ENCODE peak calls at places on chromosomes 12 and 14, in four cellular contexts. T is activated naive CD8-positive, alpha-beta T cell treated with anti-CD3 and anti-CD28 coated beads, Interleukin-2, amount 50 U/mL, for 16 hours; Q is NAMALWA; J is retina. P is an unnamed sample.

GRCh38 chr12:95998611-95999300 is 2.6 kb upstream of the HAL start:
- DNase-seq in T (no peak), J (peak), Q (peak), P (peak)

GRCh38 chr12:2775431-2775830 is 19.3 kb upstream of the FKBP4 start:
- DNase-seq in Q (no peak), J (no peak), T (no peak), P (no peak)

GRCh38 chr14:24098927-24099813 is 5.1 kb downstream of the PCK2 start:
- DNase-seq in Q (no peak), T (no peak), J (no peak), P (no peak)

GRCh38 chr14:68468437-68469207 is 324.2 kb downstream of the ZFP36L1 start:
- DNase-seq in T (no peak), J (no peak), Q (no peak), P (no peak)

GRCh38 chr12:108629824-108630476 is 3.7 kb downstream of the SELPLG start:
- DNase-seq in J (peak), Q (no peak), T (no peak), P (peak)

GRCh38 chr12:21528953-21529352 is 2.9 kb downstream of the SPX start:
- DNase-seq in Q (no peak), J (no peak), T (no peak), P (no peak)

GRCh38 chr12:47097276-47097896 is 17.6 kb upstream of the AMIGO2 start:
- DNase-seq in T (no peak), J (no peak), Q (no peak), P (no peak)

GRCh38 chr12:34294137-34294536 is 271.8 kb downstream of the ALG10 start:
- DNase-seq in Q (no peak), J (no peak), T (no peak), P (no peak)

GRCh38 chr14:69287096-69287991 is 27.4 kb downstream of the GALNT16 start:
- DNase-seq in T (no peak), Q (no peak), J (no peak), P (no peak)

GRCh38 chr12:22101749-22102243 is 55.8 kb downstream of the CMAS start:
- DNase-seq in T (no peak), J (no peak), Q (no peak), P (no peak)

GRCh38 chr12:109959411-109960093 is 36.6 kb downstream of the GIT2 start:
- DNase-seq in T (no peak), Q (no peak), J (no peak), P (no peak)

GRCh38 chr14:20409226-20409625 is 4.1 kb downstream of the TEP1 start:
- DNase-seq in T (no peak), J (no peak), Q (no peak), P (no peak)

GRCh38 chr14:73243748-73244147 is 6.4 kb downstream of the PAPLN start:
- DNase-seq in Q (no peak), T (no peak), J (no peak), P (no peak)

GRCh38 chr14:45252356-45253069 is 489 bp downstream of the MIS18BP1 start:
- DNase-seq in T (no peak), Q (peak), J (no peak), P (peak)

GRCh38 chr12:6960291-6961277 is 9.4 kb downstream of the PTPN6 start:
- DNase-seq in J (no peak), Q (no peak), T (no peak), P (peak)

GRCh38 chr12:46266869-46267617 is 1.8 kb downstream of the SLC38A1 start:
- DNase-seq in J (peak), T (peak), Q (peak), P (no peak)

GRCh38 chr14:30362369-30363218 is 196.4 kb upstream of the G2E3 start:
- DNase-seq in J (peak), Q (no peak), T (no peak), P (no peak)

GRCh38 chr14:86035882-86036281 is 505.9 kb downstream of the FLRT2 start:
- DNase-seq in T (no peak), J (no peak), Q (peak), P (peak)

GRCh38 chr14:22194669-22195068 is 394.4 kb downstream of the DAD1 start:
- DNase-seq in J (no peak), Q (no peak), T (no peak), P (no peak)

GRCh38 chr12:112419269-112420133 is 754 bp downstream of the PTPN11 start:
- DNase-seq in T (peak), Q (peak), J (peak), P (peak)

GRCh38 chr14:77026166-77026929 is 2.2 kb downstream of the IRF2BPL start:
- DNase-seq in Q (no peak), J (peak), T (no peak), P (no peak)

GRCh38 chr14:34219661-34220060 is 242.4 kb downstream of the SPTSSA start:
- DNase-seq in T (no peak), Q (no peak), J (no peak), P (no peak)

GRCh38 chr14:64507376-64508156 is 3.0 kb downstream of the ZBTB1 start:
- DNase-seq in J (no peak), T (no peak), Q (no peak), P (peak)

GRCh38 chr12:108600702-108601007 is 2.8 kb upstream of the TMEM119 start:
- DNase-seq in T (no peak), Q (no peak), J (no peak), P (no peak)

GRCh38 chr14:95620659-95621059 is 65.6 kb upstream of the TCL1B start:
- DNase-seq in T (no peak), J (no peak), Q (no peak), P (peak)

GRCh38 chr12:50842637-50843493 is at the start of gene TMPRSS12:
- DNase-seq in J (peak), T (no peak), Q (no peak), P (no peak)

GRCh38 chr12:96376865-96377264 is 23.4 kb downstream of the CDK17 start:
- DNase-seq in J (no peak), T (no peak), Q (no peak), P (no peak)

GRCh38 chr14:85416771-85417170 is 113.2 kb upstream of the FLRT2 start:
- DNase-seq in Q (no peak), J (no peak), T (no peak), P (peak)

GRCh38 chr14:75877884-75878283 is 103.9 kb downstream of the TGFB3 start:
- DNase-seq in Q (no peak), T (no peak), J (no peak), P (no peak)

GRCh38 chr14:93049295-93049694 is 66.4 kb downstream of the ITPK1 start:
- DNase-seq in Q (no peak), T (no peak), J (no peak), P (no peak)

GRCh38 chr14:61152851-61153364 is 128.2 kb downstream of the TMEM30B start:
- DNase-seq in J (no peak), T (no peak), Q (no peak), P (no peak)

GRCh38 chr14:32230181-32230580 is 27.1 kb upstream of the RNU6-8 start:
- DNase-seq in J (no peak), Q (no peak), T (no peak), P (no peak)

GRCh38 chr12:51103977-51104376 is 20.6 kb upstream of the CSRNP2 start:
- DNase-seq in J (no peak), Q (no peak), T (no peak), P (no peak)

P was measured in OCI-M1.